ENCODE peak calls at places on chromosomes 3 and 15, in six cellular contexts. S, F, L, A, V and D are unnamed samples.

GRCh38 chr15:89068325-89068784 is 19.9 kb upstream of the ABHD2 start:
- DNase-seq in S (peak), F (no peak), L (peak), A (no peak), V (no peak), D (no peak)

GRCh38 chr3:8629151-8630021 is 15.2 kb downstream of the SSUH2 start:
- DNase-seq in S (peak), F (no peak), L (peak), A (peak), V (no peak), D (no peak)

GRCh38 chr3:148648685-148649352 is 48.9 kb upstream of the AGTR1 start:
- DNase-seq in S (no peak), F (no peak), L (no peak), A (no peak), V (no peak), D (no peak)

GRCh38 chr15:90291679-90292356 is 26.3 kb downstream of the NGRN start:
- DNase-seq in S (no peak), F (no peak), L (no peak), A (peak), V (peak), D (peak)

GRCh38 chr3:196603683-196604082 is 35.2 kb downstream of the FBXO45 start:
- DNase-seq in S (no peak), F (no peak), L (no peak), A (no peak), V (no peak), D (no peak)

GRCh38 chr3:7543294-7543693 is 682.4 kb downstream of the GRM7 start:
- DNase-seq in S (no peak), F (no peak), L (no peak), A (no peak), V (no peak), D (no peak)

GRCh38 chr3:194491996-194492395 is 5.2 kb upstream of the ATP13A3 start:
- DNase-seq in S (no peak), F (no peak), L (no peak), A (no peak), V (no peak), D (no peak)

GRCh38 chr3:184688872-184689271 is 23.0 kb downstream of the MAGEF1 start:
- DNase-seq in S (no peak), F (no peak), L (no peak), A (no peak), V (peak), D (no peak)

GRCh38 chr3:68931406-68932149 is 769 bp downstream of the TAFA4 start:
- DNase-seq in S (no peak), F (no peak), L (no peak), A (no peak), V (no peak), D (no peak)

GRCh38 chr15:41806291-41807181 is 21.4 kb upstream of the JMJD7 start:
- DNase-seq in S (no peak), F (no peak), L (no peak), A (no peak), V (no peak), D (peak)

GRCh38 chr15:28080386-28080785 is 18.7 kb downstream of the OCA2 start:
- DNase-seq in S (no peak), F (no peak), L (no peak), A (no peak), V (no peak), D (peak)

GRCh38 chr3:160398820-160399346 is at the start of gene IFT80:
- DNase-seq in S (peak), F (peak), L (peak), A (peak), V (peak), D (peak)

GRCh38 chr3:98326494-98326893 is 27.2 kb upstream of the OR5K4 start:
- DNase-seq in S (no peak), F (no peak), L (no peak), A (no peak), V (no peak), D (no peak)

GRCh38 chr15:31304736-31305365 is 21.8 kb upstream of the KLF13 start:
- DNase-seq in S (no peak), F (no peak), L (no peak), A (no peak), V (peak), D (no peak)

GRCh38 chr3:55702822-55703221 is 215.7 kb upstream of the WNT5A start:
- DNase-seq in S (no peak), F (no peak), L (no peak), A (no peak), V (no peak), D (no peak)

GRCh38 chr3:86993704-86994103 is 2.8 kb upstream of the VGLL3 start:
- DNase-seq in S (no peak), F (no peak), L (no peak), A (no peak), V (no peak), D (no peak)

GRCh38 chr3:94082412-94082937 is 19.6 kb downstream of the NSUN3 start:
- DNase-seq in S (no peak), F (no peak), L (no peak), A (no peak), V (no peak), D (no peak)

GRCh38 chr15:65184305-65184943 is 718 bp downstream of the CLPX start:
- DNase-seq in S (no peak), F (no peak), L (no peak), A (peak), V (peak), D (peak)

GRCh38 chr3:47399531-47400270 is 18.9 kb downstream of the PTPN23 start:
- DNase-seq in S (no peak), F (no peak), L (no peak), A (no peak), V (no peak), D (no peak)

GRCh38 chr3:59774613-59775012 is 724.8 kb upstream of the CFAP20DC start:
- DNase-seq in S (no peak), F (no peak), L (no peak), A (no peak), V (no peak), D (no peak)

GRCh38 chr3:8183627-8184026 is 318.0 kb upstream of the LMCD1 start:
- DNase-seq in S (no peak), F (no peak), L (no peak), A (no peak), V (no peak), D (no peak)

GRCh38 chr3:16355864-16356263 is 90.9 kb downstream of the OXNAD1 start:
- DNase-seq in S (no peak), F (no peak), L (no peak), A (no peak), V (no peak), D (no peak)

GRCh38 chr3:60742606-60743145 is 508.6 kb downstream of the FHIT start:
- DNase-seq in S (no peak), F (peak), L (no peak), A (no peak), V (no peak), D (peak)

GRCh38 chr15:57415559-57415958 is 39.3 kb downstream of the CGNL1 start:
- DNase-seq in S (no peak), F (no peak), L (no peak), A (no peak), V (no peak), D (no peak)

GRCh38 chr3:192687488-192688152 is 39.7 kb downstream of the FGF12 start:
- DNase-seq in S (no peak), F (no peak), L (no peak), A (no peak), V (no peak), D (no peak)

GRCh38 chr3:12952322-12953200 is 111.2 kb upstream of the RPL32 start:
- DNase-seq in S (no peak), F (no peak), L (no peak), A (peak), V (no peak), D (no peak)

GRCh38 chr3:61601831-61602230 is 40.5 kb downstream of the PTPRG start:
- DNase-seq in S (no peak), F (no peak), L (no peak), A (no peak), V (no peak), D (no peak)

GRCh38 chr15:41544650-41545015 is 576 bp upstream of the RPAP1 start:
- DNase-seq in S (no peak), F (no peak), L (no peak), A (no peak), V (peak), D (no peak)

GRCh38 chr3:171790898-171791694 is 19.2 kb downstream of the PLD1 start:
- DNase-seq in S (no peak), F (no peak), L (no peak), A (no peak), V (no peak), D (no peak)

GRCh38 chr3:124846189-124846588 is 41.0 kb downstream of the ITGB5 start:
- DNase-seq in S (no peak), F (no peak), L (no peak), A (no peak), V (no peak), D (no peak)

GRCh38 chr3:110414851-110415250 is 656.8 kb upstream of the NECTIN3 start:
- DNase-seq in S (no peak), F (no peak), L (no peak), A (no peak), V (no peak), D (peak)

GRCh38 chr3:42129014-42129953 is 38.1 kb downstream of the TRAK1 start:
- DNase-seq in S (no peak), F (no peak), L (no peak), A (no peak), V (no peak), D (peak)

GRCh38 chr3:126816956-126817777 is 113.1 kb downstream of the CHCHD6 start:
- DNase-seq in S (no peak), F (no peak), L (no peak), A (no peak), V (no peak), D (peak)

GRCh38 chr3:44883999-44884431 is 9.6 kb downstream of the TGM4 start:
- DNase-seq in S (no peak), F (no peak), L (no peak), A (no peak), V (peak), D (no peak)

GRCh38 chr3:121330586-121330985 is 215.2 kb downstream of the POLQ start:
- DNase-seq in S (no peak), F (no peak), L (no peak), A (no peak), V (no peak), D (no peak)

GRCh38 chr3:151630938-151631417 is 102.7 kb upstream of the AADACL2 start:
- DNase-seq in S (no peak), F (no peak), L (no peak), A (peak), V (no peak), D (peak)

GRCh38 chr3:4979401-4980228 is at the start of gene BHLHE40:
- DNase-seq in S (no peak), F (no peak), L (no peak), A (no peak), V (peak), D (no peak)

GRCh38 chr3:52245322-52246263 is at the start of gene PPM1M:
- DNase-seq in S (no peak), F (no peak), L (no peak), A (peak), V (peak), D (no peak)

GRCh38 chr3:157888040-157888439 is 218.2 kb downstream of the SHOX2 start:
- DNase-seq in S (no peak), F (no peak), L (no peak), A (no peak), V (no peak), D (no peak)

DNA sequence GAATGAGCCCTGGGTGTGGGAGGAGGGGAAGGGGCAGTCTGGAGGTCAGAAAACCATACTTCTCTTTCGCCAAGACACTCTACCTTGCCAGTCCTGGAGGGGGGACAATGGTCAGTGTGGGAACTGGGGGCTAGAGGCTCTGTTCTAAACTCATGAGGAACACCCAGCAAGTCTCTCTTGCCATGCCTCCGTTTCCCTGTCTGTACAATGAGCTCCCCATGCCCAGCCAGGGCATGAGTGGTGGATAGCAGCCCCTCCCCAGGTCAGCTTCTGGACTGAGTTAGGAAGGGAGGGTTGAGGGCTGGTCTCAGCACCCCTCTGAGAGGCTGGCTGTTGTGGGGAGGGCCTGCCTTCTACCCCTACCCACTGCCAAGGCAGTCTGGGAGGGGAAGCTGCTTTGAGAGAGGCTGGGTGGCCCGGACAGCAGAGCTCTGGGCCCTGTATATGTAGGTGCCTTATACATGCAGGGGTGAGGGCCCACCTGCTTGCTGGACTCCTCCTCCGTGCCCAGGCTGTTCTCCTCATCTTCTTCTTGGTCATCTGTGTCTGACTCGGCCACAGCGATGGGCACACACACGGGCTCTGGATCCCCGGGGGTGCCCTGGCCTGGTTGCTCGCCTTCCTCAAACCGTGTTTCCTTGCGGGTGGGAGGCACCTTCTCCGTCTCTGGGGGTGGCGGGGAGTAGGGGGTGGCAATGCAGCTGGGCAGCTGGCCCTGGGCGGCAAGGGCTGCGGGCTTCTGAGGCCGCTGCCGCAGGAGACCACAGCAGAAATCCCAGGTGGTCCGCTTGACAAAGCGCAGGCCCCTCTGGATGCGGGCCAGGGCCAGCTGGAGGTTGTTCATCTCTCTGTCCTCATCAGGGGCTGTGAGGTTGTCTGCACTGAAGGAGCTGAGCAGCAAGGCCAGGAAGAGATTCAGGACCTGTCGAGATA is 68.8 kb downstream of the SCN5A start:
- DNase-seq in S (no peak), F (no peak), L (no peak), A (no peak), V (peak), D (no peak)
- TF ChIP-seq GABPA in S (no peak), F (no peak), L (no peak), A (no peak), V (no peak), D (no peak)

GRCh38 chr15:60582370-60583036 is 103.6 kb upstream of the ICE2 start:
- DNase-seq in S (no peak), F (no peak), L (no peak), A (no peak), V (no peak), D (peak)
- TF ChIP-seq GABPA in S (no peak), F (no peak), L (no peak), A (no peak), V (no peak), D (no peak)

GRCh38 chr15:77029166-77030041 is 34.5 kb downstream of the PSTPIP1 start:
- DNase-seq in S (no peak), F (no peak), L (no peak), A (peak), V (peak), D (no peak)
- TF ChIP-seq GABPA in S (no peak), F (no peak), L (no peak), A (no peak), V (no peak), D (no peak)

GRCh38 chr15:69652906-69653305 is 200.3 kb downstream of the RPLP1 start:
- DNase-seq in S (no peak), F (no peak), L (no peak), A (no peak), V (no peak), D (no peak)
- TF ChIP-seq GABPA in S (no peak), F (no peak), L (no peak), A (no peak), V (no peak), D (no peak)

DNA sequence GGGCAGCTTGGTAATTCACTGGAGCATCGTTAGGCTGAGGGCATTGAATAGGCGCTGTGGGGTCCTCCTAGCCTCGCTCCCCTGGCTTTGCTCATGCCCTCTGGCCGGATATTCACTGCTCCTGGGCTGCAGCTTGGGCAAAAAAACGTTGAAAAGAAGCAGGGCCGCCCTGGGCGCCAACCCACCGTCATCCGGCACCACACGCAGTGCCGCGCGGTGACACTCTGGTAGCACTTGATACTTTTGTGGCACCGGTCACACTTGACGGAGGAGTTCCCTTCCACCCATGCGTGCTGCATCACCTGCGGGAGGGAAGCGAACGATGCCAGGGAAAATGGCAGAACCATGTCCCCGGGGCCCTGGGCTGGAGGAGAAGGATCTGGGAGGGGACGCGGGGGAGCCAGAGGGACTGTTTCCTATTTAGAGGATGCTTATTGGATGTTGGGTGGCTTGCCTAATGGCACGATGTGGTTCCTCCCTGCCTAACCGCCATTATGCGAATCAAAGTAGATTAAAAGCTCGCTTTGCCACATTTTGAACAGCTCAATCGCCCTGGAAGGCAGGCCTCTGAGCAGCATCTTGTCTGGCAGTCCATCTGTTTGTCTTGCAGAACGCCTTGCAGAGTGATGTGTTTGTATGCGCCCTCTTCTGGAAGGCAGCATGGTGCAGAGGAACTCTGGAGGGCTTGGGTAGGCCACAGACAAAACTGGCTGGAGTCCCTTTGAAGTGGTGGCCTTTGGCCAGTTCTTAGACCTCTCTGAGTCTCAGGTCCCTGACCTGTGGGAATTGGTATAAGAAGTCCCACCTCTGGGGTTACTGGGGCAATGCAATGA is 93.2 kb downstream of the DGKG start:
- DNase-seq in S (no peak), F (no peak), L (no peak), A (peak), V (no peak), D (peak)
- TF ChIP-seq GABPA in S (no peak), F (no peak), L (no peak), A (no peak), V (no peak), D (no peak)

GRCh38 chr3:71339049-71339448 is 244.5 kb downstream of the FOXP1 start:
- DNase-seq in S (no peak), F (no peak), L (no peak), A (no peak), V (no peak), D (no peak)
- TF ChIP-seq GABPA in S (no peak), F (no peak), L (no peak), A (no peak), V (no peak), D (no peak)

DNA sequence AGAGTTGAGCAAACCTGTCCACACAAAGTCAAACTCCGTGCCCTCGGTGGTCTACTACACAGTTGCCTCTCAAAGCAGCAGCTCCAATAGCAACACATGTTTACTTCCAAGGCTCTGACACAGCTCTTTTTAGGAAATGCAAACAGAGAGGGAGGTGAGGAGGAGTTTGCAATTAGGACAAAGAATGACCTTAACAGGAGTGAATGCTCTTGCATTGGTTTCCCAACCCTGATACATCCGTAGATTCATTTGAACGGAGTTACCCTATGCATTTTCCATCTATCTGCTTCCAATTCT is 64.8 kb upstream of the GOLGA8B start:
- DNase-seq in S (no peak), F (no peak), L (no peak), A (no peak), V (no peak), D (no peak)
- TF ChIP-seq GABPA in S (no peak), F (no peak), L (no peak), A (no peak), V (no peak), D (no peak)

GRCh38 chr3:188000361-188000861 is 153.5 kb upstream of the LPP start:
- DNase-seq in S (no peak), F (no peak), L (no peak), A (no peak), V (no peak), D (no peak)
- TF ChIP-seq GABPA in S (no peak), F (no peak), L (no peak), A (no peak), V (no peak), D (no peak)